ENCODE peak calls at places on chromosomes 5 and 9, in ten cellular contexts. G is CD8-positive, alpha-beta T cell; D is AG04449; I is lower lobe of right lung; X is body of pancreas; F is A673; C is GM20000; V is osteocyte; H is cardiac fibroblast; A is AG09309. N is an unnamed sample.

GRCh38 chr9:21741151-21741550 is 61.3 kb upstream of the MTAP start:
- DNase-seq in G (no peak), D (no peak), I (no peak), X (no peak), F (no peak), C (no peak), V (no peak), H (peak; percentile 49), A (no peak), N (no peak)

GRCh38 chr9:116124472-116125040 is 29.0 kb upstream of the PAPPA start:
- DNase-seq in G (no peak), D (no peak), I (no peak), X (no peak), F (no peak), C (no peak), V (no peak), H (peak; percentile 59), A (no peak), N (no peak)

GRCh38 chr5:751496-751895 is 33.0 kb downstream of the ZDHHC11B start:
- DNase-seq in G (no peak), D (no peak), I (no peak), X (peak; percentile 8), F (no peak), C (no peak), V (no peak), H (no peak), A (no peak), N (no peak)

GRCh38 chr9:117963493-117963892 is 259.3 kb downstream of the TLR4 start:
- DNase-seq in G (no peak), D (no peak), I (no peak), X (no peak), F (no peak), C (no peak), V (no peak), H (no peak), A (no peak), N (no peak)

GRCh38 chr5:39520232-39520572 is 95.4 kb upstream of the DAB2 start:
- DNase-seq in G (no peak), D (peak; percentile 83), I (no peak), X (no peak), F (peak; percentile 92), C (no peak), V (no peak), H (peak; percentile 94), A (peak; percentile 54), N (no peak)

GRCh38 chr5:147565524-147565923 is 55.7 kb upstream of the DPYSL3 start:
- DNase-seq in G (no peak), D (no peak), I (no peak), X (no peak), F (peak; percentile 45), C (no peak), V (no peak), H (no peak), A (no peak), N (no peak)

GRCh38 chr9:2015581-2016410 is 649 bp downstream of the SMARCA2 start:
- DNase-seq in G (peak; percentile 14), D (no peak), I (peak; percentile 72), X (peak; percentile 67), F (peak; percentile 61), C (peak; percentile 35), V (peak; percentile 87), H (peak; percentile 31), A (no peak), N (peak; percentile 39)

GRCh38 chr9:85258823-85259370 is 482.9 kb downstream of the AGTPBP1 start:
- DNase-seq in G (no peak), D (peak; percentile 19), I (no peak), X (peak; percentile 68), F (peak; percentile 61), C (peak; percentile 63), V (no peak), H (peak; percentile 83), A (peak; percentile 59), N (peak; percentile 62)

GRCh38 chr5:39005566-39006232 is 68.5 kb downstream of the RICTOR start:
- DNase-seq in G (no peak), D (no peak), I (no peak), X (no peak), F (no peak), C (no peak), V (no peak), H (peak; percentile 25), A (no peak), N (no peak)

GRCh38 chr9:82105729-82106128 is 117.2 kb downstream of the SPATA31D1 start:
- DNase-seq in G (no peak), D (no peak), I (no peak), X (no peak), F (no peak), C (no peak), V (no peak), H (no peak), A (no peak), N (no peak)

GRCh38 chr5:125657936-125658335 is 765.3 kb upstream of the GRAMD2B start:
- DNase-seq in G (no peak), D (no peak), I (no peak), X (no peak), F (peak; percentile 6), C (no peak), V (no peak), H (no peak), A (no peak), N (no peak)

GRCh38 chr9:137878146-137878941 is 762 bp downstream of the CACNA1B start:
- DNase-seq in G (no peak), D (no peak), I (peak; percentile 36), X (peak; percentile 21), F (peak; percentile 71), C (peak; percentile 82), V (no peak), H (peak; percentile 19), A (no peak), N (peak; percentile 75)

GRCh38 chr9:68950689-68951088 is 63.2 kb downstream of the PRKACG start:
- DNase-seq in G (no peak), D (no peak), I (no peak), X (no peak), F (no peak), C (no peak), V (no peak), H (no peak), A (no peak), N (no peak)

GRCh38 chr9:68947015-68947414 is 66.9 kb downstream of the PRKACG start:
- DNase-seq in G (no peak), D (no peak), I (no peak), X (no peak), F (no peak), C (no peak), V (no peak), H (no peak), A (no peak), N (no peak)

GRCh38 chr9:68950188-68950587 is 63.7 kb downstream of the PRKACG start:
- DNase-seq in G (no peak), D (no peak), I (no peak), X (no peak), F (no peak), C (no peak), V (no peak), H (no peak), A (no peak), N (no peak)

GRCh38 chr9:68947842-68948569 is 65.9 kb downstream of the PRKACG start:
- DNase-seq in G (no peak), D (no peak), I (no peak), X (no peak), F (no peak), C (no peak), V (no peak), H (no peak), A (no peak), N (no peak)

DNA sequence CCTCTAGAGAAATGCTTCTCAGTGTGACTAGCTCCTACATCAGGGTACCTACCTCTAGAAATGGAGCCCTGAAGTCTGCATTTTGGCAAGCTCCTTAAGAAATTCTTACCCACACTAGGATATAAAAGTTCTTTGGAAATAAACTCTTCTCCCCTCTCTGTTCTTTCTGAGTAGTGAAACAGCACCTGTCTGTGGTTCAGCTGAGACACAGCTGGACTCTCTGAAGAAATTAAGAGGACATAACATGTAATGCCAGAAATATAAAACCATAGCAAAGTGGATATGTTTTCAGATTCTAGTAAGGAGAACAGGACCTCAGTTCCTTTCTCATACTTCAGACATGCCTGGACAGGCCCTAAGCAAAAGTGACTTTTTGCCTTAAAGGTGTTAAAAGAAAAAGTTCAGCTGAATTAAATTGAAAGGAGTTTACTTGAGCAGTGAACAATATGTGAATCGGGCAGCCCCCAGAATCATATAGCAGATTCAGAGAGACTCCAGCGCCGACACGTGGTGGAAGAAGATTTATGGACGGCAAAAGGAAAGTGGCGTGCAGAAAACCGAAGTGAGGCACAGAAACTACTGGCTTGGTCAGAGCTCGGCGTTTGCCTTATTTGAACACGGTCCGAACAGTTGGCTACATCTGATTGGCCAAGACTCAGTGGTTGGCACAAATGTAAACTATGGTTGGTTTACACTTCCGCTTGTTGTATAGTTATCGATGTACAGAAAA is 64.5 kb downstream of the PRKACG start:
- DNase-seq in G (no peak), D (no peak), I (no peak), X (peak; percentile 65), F (peak; percentile 44), C (no peak), V (no peak), H (peak; percentile 26), A (no peak), N (no peak)
- TF ChIP-seq CTCF in G (no peak), D (no peak), I (no peak), X (peak; percentile 53), F (peak; percentile 65), C (peak; percentile 21), V (no peak), H (no peak), A (no peak), N (peak; percentile 26)

DNA sequence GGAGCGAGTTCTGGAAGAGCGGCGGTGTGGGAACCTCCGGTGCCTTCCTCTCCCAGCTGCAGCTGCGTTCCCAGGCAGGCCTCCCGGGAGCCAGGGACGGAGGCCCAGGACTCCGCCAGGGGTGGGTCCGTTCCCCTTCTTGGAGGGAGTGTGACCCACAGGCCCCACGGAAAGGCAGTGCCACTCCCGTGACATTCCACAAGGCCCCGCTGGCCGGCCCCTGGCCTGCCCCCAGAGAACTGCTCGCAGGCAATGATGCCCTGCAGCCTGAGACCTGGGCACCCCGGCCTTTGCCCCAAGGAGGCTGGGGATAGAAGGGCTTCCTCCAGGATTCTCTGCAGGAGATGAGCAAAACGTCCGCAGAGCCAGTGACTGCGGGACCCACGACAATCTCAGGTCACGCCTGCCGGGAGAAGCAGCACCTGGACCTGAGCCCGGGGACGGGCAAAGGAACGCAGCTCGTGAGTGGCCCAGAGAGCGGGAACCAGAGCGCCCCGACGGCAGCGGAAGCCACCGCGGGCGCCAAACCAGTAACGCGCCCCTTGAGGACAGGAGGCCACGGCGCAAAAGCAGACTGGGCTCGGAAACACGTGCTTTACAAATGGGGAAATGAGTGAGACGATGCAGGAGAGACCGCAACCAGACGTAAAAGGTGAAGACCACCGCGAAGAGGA is 9.3 kb downstream of the OBP2B start:
- DNase-seq in G (no peak), D (no peak), I (peak; percentile 59), X (no peak), F (no peak), C (no peak), V (no peak), H (no peak), A (no peak), N (no peak)
- TF ChIP-seq CTCF in G (no peak), D (peak; percentile 42), I (peak; percentile 38), X (peak; percentile 46), F (no peak), C (no peak), V (no peak), H (no peak), A (no peak), N (no peak)

GRCh38 chr9:127801955-127802575 is 617 bp upstream of the FPGS start:
- DNase-seq in G (no peak), D (no peak), I (no peak), X (no peak), F (peak; percentile 33), C (no peak), V (no peak), H (peak; percentile 81), A (no peak), N (no peak)
- TF ChIP-seq CTCF in G (no peak), D (no peak), I (no peak), X (peak; percentile 30), F (no peak), C (no peak), V (peak; percentile 25), H (no peak), A (no peak), N (no peak)

GRCh38 chr5:7754997-7755596 is 95.8 kb downstream of the CFAP90 start:
- DNase-seq in G (no peak), D (no peak), I (peak; percentile 68), X (peak; percentile 50), F (peak; percentile 45), C (peak; percentile 65), V (no peak), H (peak; percentile 23), A (no peak), N (peak; percentile 74)
- TF ChIP-seq CTCF in G (no peak), D (peak; percentile 81), I (peak; percentile 69), X (peak; percentile 55), F (peak; percentile 75), C (peak; percentile 76), V (peak; percentile 74), H (peak; percentile 51), A (peak; percentile 74), N (peak; percentile 87)

N was measured in GM13976.